ENCODE peak calls at places on chromosomes 5 and 9, in seven cellular contexts. One of them, this sample, is unnamed.

GRCh38 chr9:100220936-100221335 is 121.9 kb downstream of the INVS start:
- DNase-seq in iPS DF 6.9: no peak
- DNase-seq in CD8-positive, alpha-beta T cell: no peak
- DNase-seq in uterus: no peak
- DNase-seq in SK-N-MC: no peak
- DNase-seq in neural progenitor cell: no peak
- DNase-seq in IMR-90: no peak
- DNase-seq in this sample: no peak

GRCh38 chr9:93300585-93301081 is 116.7 kb downstream of the WNK2 start:
- DNase-seq in iPS DF 6.9: no peak
- DNase-seq in CD8-positive, alpha-beta T cell: peak
- DNase-seq in uterus: peak
- DNase-seq in SK-N-MC: no peak
- DNase-seq in neural progenitor cell: no peak
- DNase-seq in IMR-90: no peak
- DNase-seq in this sample: no peak

GRCh38 chr5:111772456-111772855 is 15.5 kb upstream of the NREP start:
- DNase-seq in iPS DF 6.9: no peak
- DNase-seq in CD8-positive, alpha-beta T cell: no peak
- DNase-seq in uterus: no peak
- DNase-seq in SK-N-MC: no peak
- DNase-seq in neural progenitor cell: peak
- DNase-seq in IMR-90: peak
- DNase-seq in this sample: no peak

GRCh38 chr9:20997503-20998076 is 33.9 kb downstream of the HACD4 start:
- DNase-seq in iPS DF 6.9: no peak
- DNase-seq in CD8-positive, alpha-beta T cell: no peak
- DNase-seq in uterus: no peak
- DNase-seq in SK-N-MC: no peak
- DNase-seq in neural progenitor cell: no peak
- DNase-seq in IMR-90: no peak
- DNase-seq in this sample: no peak

GRCh38 chr9:127682351-127683136 is 24.2 kb upstream of the CFAP157 start:
- DNase-seq in iPS DF 6.9: no peak
- DNase-seq in CD8-positive, alpha-beta T cell: no peak
- DNase-seq in uterus: no peak
- DNase-seq in SK-N-MC: no peak
- DNase-seq in neural progenitor cell: no peak
- DNase-seq in IMR-90: no peak
- DNase-seq in this sample: no peak

GRCh38 chr5:176829320-176829719 is 19.0 kb downstream of the UNC5A start:
- DNase-seq in iPS DF 6.9: no peak
- DNase-seq in CD8-positive, alpha-beta T cell: no peak
- DNase-seq in uterus: no peak
- DNase-seq in SK-N-MC: no peak
- DNase-seq in neural progenitor cell: no peak
- DNase-seq in IMR-90: no peak
- DNase-seq in this sample: no peak

GRCh38 chr5:50853151-50853550 is 186.7 kb downstream of the PARP8 start:
- DNase-seq in iPS DF 6.9: no peak
- DNase-seq in CD8-positive, alpha-beta T cell: no peak
- DNase-seq in uterus: no peak
- DNase-seq in SK-N-MC: no peak
- DNase-seq in neural progenitor cell: no peak
- DNase-seq in IMR-90: no peak
- DNase-seq in this sample: no peak

GRCh38 chr5:132283423-132284043 is 10.7 kb upstream of the SLC22A4 start:
- DNase-seq in iPS DF 6.9: no peak
- DNase-seq in CD8-positive, alpha-beta T cell: peak
- DNase-seq in uterus: peak
- DNase-seq in SK-N-MC: no peak
- DNase-seq in neural progenitor cell: no peak
- DNase-seq in IMR-90: peak
- DNase-seq in this sample: no peak

GRCh38 chr5:112604741-112605390 is 132.8 kb upstream of the APC start:
- DNase-seq in iPS DF 6.9: no peak
- DNase-seq in CD8-positive, alpha-beta T cell: no peak
- DNase-seq in uterus: no peak
- DNase-seq in SK-N-MC: no peak
- DNase-seq in neural progenitor cell: peak
- DNase-seq in IMR-90: no peak
- DNase-seq in this sample: no peak

GRCh38 chr9:125579030-125579932 is 127.7 kb downstream of the MAPKAP1 start:
- DNase-seq in iPS DF 6.9: no peak
- DNase-seq in CD8-positive, alpha-beta T cell: no peak
- DNase-seq in uterus: no peak
- DNase-seq in SK-N-MC: no peak
- DNase-seq in neural progenitor cell: no peak
- DNase-seq in IMR-90: no peak
- DNase-seq in this sample: no peak

GRCh38 chr5:166992874-166993722 is 1298.3 kb upstream of the WWC1 start:
- DNase-seq in iPS DF 6.9: no peak
- DNase-seq in CD8-positive, alpha-beta T cell: no peak
- DNase-seq in uterus: no peak
- DNase-seq in SK-N-MC: no peak
- DNase-seq in neural progenitor cell: peak
- DNase-seq in IMR-90: no peak
- DNase-seq in this sample: no peak

GRCh38 chr9:1208185-1208584 is 158.0 kb downstream of the DMRT2 start:
- DNase-seq in iPS DF 6.9: no peak
- DNase-seq in CD8-positive, alpha-beta T cell: no peak
- DNase-seq in uterus: peak
- DNase-seq in SK-N-MC: no peak
- DNase-seq in neural progenitor cell: no peak
- DNase-seq in IMR-90: peak
- DNase-seq in this sample: peak

GRCh38 chr5:72648511-72648910 is 141.3 kb upstream of the ZNF366 start:
- DNase-seq in iPS DF 6.9: no peak
- DNase-seq in CD8-positive, alpha-beta T cell: no peak
- DNase-seq in uterus: peak
- DNase-seq in SK-N-MC: no peak
- DNase-seq in neural progenitor cell: no peak
- DNase-seq in IMR-90: peak
- DNase-seq in this sample: no peak

GRCh38 chr5:127839496-127840197 is 136.5 kb downstream of the CCDC192 start:
- DNase-seq in iPS DF 6.9: no peak
- DNase-seq in CD8-positive, alpha-beta T cell: no peak
- DNase-seq in uterus: no peak
- DNase-seq in SK-N-MC: no peak
- DNase-seq in neural progenitor cell: no peak
- DNase-seq in IMR-90: no peak
- DNase-seq in this sample: no peak

GRCh38 chr9:112945620-112946208 is 55.0 kb upstream of the SLC46A2 start:
- DNase-seq in iPS DF 6.9: peak
- DNase-seq in CD8-positive, alpha-beta T cell: no peak
- DNase-seq in uterus: no peak
- DNase-seq in SK-N-MC: no peak
- DNase-seq in neural progenitor cell: peak
- DNase-seq in IMR-90: no peak
- DNase-seq in this sample: no peak

GRCh38 chr9:504921-505821 is 290.5 kb downstream of the DOCK8 start:
- DNase-seq in iPS DF 6.9: no peak
- DNase-seq in CD8-positive, alpha-beta T cell: peak
- DNase-seq in uterus: peak
- DNase-seq in SK-N-MC: no peak
- DNase-seq in neural progenitor cell: peak
- DNase-seq in IMR-90: no peak
- DNase-seq in this sample: no peak

GRCh38 chr9:5848372-5848882 is 15.5 kb upstream of the ERMP1 start:
- DNase-seq in iPS DF 6.9: no peak
- DNase-seq in CD8-positive, alpha-beta T cell: no peak
- DNase-seq in uterus: no peak
- DNase-seq in SK-N-MC: no peak
- DNase-seq in neural progenitor cell: no peak
- DNase-seq in IMR-90: no peak
- DNase-seq in this sample: no peak

GRCh38 chr5:176501333-176501732 is 35.9 kb downstream of the RNF44 start:
- DNase-seq in iPS DF 6.9: no peak
- DNase-seq in CD8-positive, alpha-beta T cell: no peak
- DNase-seq in uterus: no peak
- DNase-seq in SK-N-MC: no peak
- DNase-seq in neural progenitor cell: no peak
- DNase-seq in IMR-90: peak
- DNase-seq in this sample: peak

GRCh38 chr9:125534934-125535701 is 171.9 kb downstream of the MAPKAP1 start:
- DNase-seq in iPS DF 6.9: no peak
- DNase-seq in CD8-positive, alpha-beta T cell: no peak
- DNase-seq in uterus: no peak
- DNase-seq in SK-N-MC: no peak
- DNase-seq in neural progenitor cell: no peak
- DNase-seq in IMR-90: no peak
- DNase-seq in this sample: no peak

GRCh38 chr9:112242147-112242804 is 67.2 kb upstream of the SUSD1 start:
- DNase-seq in iPS DF 6.9: no peak
- DNase-seq in CD8-positive, alpha-beta T cell: no peak
- DNase-seq in uterus: no peak
- DNase-seq in SK-N-MC: no peak
- DNase-seq in neural progenitor cell: no peak
- DNase-seq in IMR-90: no peak
- DNase-seq in this sample: no peak

GRCh38 chr9:132703336-132703735 is 33.1 kb downstream of the GTF3C4 start:
- DNase-seq in iPS DF 6.9: no peak
- DNase-seq in CD8-positive, alpha-beta T cell: no peak
- DNase-seq in uterus: no peak
- DNase-seq in SK-N-MC: no peak
- DNase-seq in neural progenitor cell: no peak
- DNase-seq in IMR-90: peak
- DNase-seq in this sample: peak

DNA sequence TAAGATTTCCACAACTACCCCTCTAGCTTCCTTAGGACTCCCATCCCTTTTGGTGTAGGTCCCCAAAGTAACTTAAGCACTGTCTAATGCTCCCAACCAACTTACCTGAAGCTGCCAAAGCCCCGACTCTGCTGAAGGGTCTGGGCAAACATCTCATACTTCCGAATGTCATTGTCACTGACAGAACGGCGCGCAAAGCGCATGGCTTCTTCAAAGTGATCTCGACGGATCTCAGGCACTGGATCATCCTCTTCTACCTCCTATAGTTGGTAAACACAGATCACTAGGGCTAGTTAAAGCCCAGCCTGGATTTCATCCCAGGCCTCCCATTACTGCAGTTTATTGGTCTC is 15.2 kb downstream of the VCP start:
- DNase-seq in iPS DF 6.9: no peak
- DNase-seq in CD8-positive, alpha-beta T cell: no peak
- DNase-seq in uterus: no peak
- DNase-seq in SK-N-MC: no peak
- DNase-seq in neural progenitor cell: no peak
- DNase-seq in IMR-90: no peak
- DNase-seq in this sample: no peak
- H3K27ac ChIP-seq in iPS DF 6.9: no peak
- H3K27ac ChIP-seq in CD8-positive, alpha-beta T cell: no peak
- H3K27ac ChIP-seq in uterus: no peak
- H3K27ac ChIP-seq in SK-N-MC: no peak
- H3K27ac ChIP-seq in neural progenitor cell: no peak
- H3K27ac ChIP-seq in IMR-90: no peak
- H3K27ac ChIP-seq in this sample: no peak

GRCh38 chr9:88991066-88992030 is at the start of gene S1PR3:
- DNase-seq in iPS DF 6.9: no peak
- DNase-seq in CD8-positive, alpha-beta T cell: peak
- DNase-seq in uterus: peak
- DNase-seq in SK-N-MC: no peak
- DNase-seq in neural progenitor cell: peak
- DNase-seq in IMR-90: no peak
- DNase-seq in this sample: no peak
- H3K27ac ChIP-seq in iPS DF 6.9: no peak
- H3K27ac ChIP-seq in CD8-positive, alpha-beta T cell: no peak
- H3K27ac ChIP-seq in uterus: peak
- H3K27ac ChIP-seq in SK-N-MC: no peak
- H3K27ac ChIP-seq in neural progenitor cell: peak
- H3K27ac ChIP-seq in IMR-90: peak
- H3K27ac ChIP-seq in this sample: peak

GRCh38 chr9:36029202-36029601 is 7.5 kb upstream of the RECK start:
- DNase-seq in iPS DF 6.9: no peak
- DNase-seq in CD8-positive, alpha-beta T cell: no peak
- DNase-seq in uterus: no peak
- DNase-seq in SK-N-MC: no peak
- DNase-seq in neural progenitor cell: no peak
- DNase-seq in IMR-90: no peak
- DNase-seq in this sample: no peak
- H3K27ac ChIP-seq in iPS DF 6.9: no peak
- H3K27ac ChIP-seq in CD8-positive, alpha-beta T cell: no peak
- H3K27ac ChIP-seq in uterus: peak
- H3K27ac ChIP-seq in SK-N-MC: peak
- H3K27ac ChIP-seq in neural progenitor cell: no peak
- H3K27ac ChIP-seq in IMR-90: peak
- H3K27ac ChIP-seq in this sample: no peak

GRCh38 chr5:152185547-152186234 is 219.4 kb downstream of the NMUR2 start:
- DNase-seq in iPS DF 6.9: no peak
- DNase-seq in CD8-positive, alpha-beta T cell: no peak
- DNase-seq in uterus: no peak
- DNase-seq in SK-N-MC: no peak
- DNase-seq in neural progenitor cell: no peak
- DNase-seq in IMR-90: no peak
- DNase-seq in this sample: no peak

GRCh38 chr5:152187668-152188067 is 217.4 kb downstream of the NMUR2 start:
- DNase-seq in iPS DF 6.9: no peak
- DNase-seq in CD8-positive, alpha-beta T cell: no peak
- DNase-seq in uterus: no peak
- DNase-seq in SK-N-MC: no peak
- DNase-seq in neural progenitor cell: no peak
- DNase-seq in IMR-90: no peak
- DNase-seq in this sample: no peak

GRCh38 chr5:152193391-152194107 is 211.5 kb downstream of the NMUR2 start:
- DNase-seq in iPS DF 6.9: no peak
- DNase-seq in CD8-positive, alpha-beta T cell: no peak
- DNase-seq in uterus: no peak
- DNase-seq in SK-N-MC: no peak
- DNase-seq in neural progenitor cell: no peak
- DNase-seq in IMR-90: no peak
- DNase-seq in this sample: no peak

DNA sequence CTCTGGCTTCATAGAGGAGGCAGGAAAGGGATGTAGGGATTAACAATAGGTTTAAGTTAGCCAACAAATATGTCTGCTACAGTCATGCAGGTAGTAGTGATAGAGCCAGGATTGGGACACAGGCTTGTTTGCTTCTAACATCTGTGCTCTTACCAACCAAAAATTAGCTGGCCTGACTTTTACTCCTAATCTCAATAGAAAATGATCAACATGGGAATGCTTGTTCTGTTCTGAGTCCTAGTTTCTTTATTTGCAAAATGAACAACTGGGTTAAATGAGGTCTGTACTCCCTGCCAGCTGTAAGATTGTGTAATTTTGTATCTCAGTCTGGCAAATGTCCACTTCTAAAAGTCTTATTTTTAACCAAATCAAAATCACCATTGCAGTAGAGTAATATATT is 216.9 kb downstream of the NMUR2 start:
- DNase-seq in iPS DF 6.9: no peak
- DNase-seq in CD8-positive, alpha-beta T cell: no peak
- DNase-seq in uterus: no peak
- DNase-seq in SK-N-MC: no peak
- DNase-seq in neural progenitor cell: no peak
- DNase-seq in IMR-90: no peak
- DNase-seq in this sample: no peak
- H3K27ac ChIP-seq in iPS DF 6.9: no peak
- H3K27ac ChIP-seq in CD8-positive, alpha-beta T cell: no peak
- H3K27ac ChIP-seq in uterus: no peak
- H3K27ac ChIP-seq in SK-N-MC: no peak
- H3K27ac ChIP-seq in neural progenitor cell: no peak
- H3K27ac ChIP-seq in IMR-90: no peak
- H3K27ac ChIP-seq in this sample: no peak

GRCh38 chr9:98569070-98569469 is 139.7 kb downstream of the GABBR2 start:
- DNase-seq in iPS DF 6.9: no peak
- DNase-seq in CD8-positive, alpha-beta T cell: peak
- DNase-seq in uterus: no peak
- DNase-seq in SK-N-MC: no peak
- DNase-seq in neural progenitor cell: peak
- DNase-seq in IMR-90: no peak
- DNase-seq in this sample: no peak
- H3K27ac ChIP-seq in iPS DF 6.9: no peak
- H3K27ac ChIP-seq in CD8-positive, alpha-beta T cell: no peak
- H3K27ac ChIP-seq in uterus: no peak
- H3K27ac ChIP-seq in SK-N-MC: no peak
- H3K27ac ChIP-seq in neural progenitor cell: no peak
- H3K27ac ChIP-seq in IMR-90: no peak
- H3K27ac ChIP-seq in this sample: no peak